ENCODE peak calls at places on chromosome 11, in seven cellular contexts. E, V, R, D, Y, C and K are unnamed samples.

GRCh38 chr11:117861151-117862018 is 15.1 kb downstream of the FXYD6 start:
- DNase-seq in V (no peak), R (no peak), E (no peak), Y (no peak), D (peak; percentile 89), C (no peak), K (no peak)

GRCh38 chr11:110472858-110473257 is 43.1 kb downstream of the FDX1 start:
- DNase-seq in D (no peak), C (no peak), Y (no peak), V (no peak), E (no peak), R (no peak), K (no peak)

GRCh38 chr11:113189909-113190667 is 124.3 kb upstream of the TTC12 start:
- DNase-seq in R (no peak), V (no peak), C (no peak), D (no peak), Y (peak; percentile 7), E (no peak), K (peak; percentile 49)

GRCh38 chr11:44108260-44108659 is 12.8 kb downstream of the EXT2 start:
- DNase-seq in V (no peak), Y (no peak), C (no peak), R (no peak), E (no peak), D (no peak), K (no peak)

GRCh38 chr11:58133329-58134076 is 8.2 kb upstream of the OR9I1 start:
- DNase-seq in R (no peak), D (no peak), C (no peak), V (no peak), Y (no peak), E (no peak), K (no peak)

GRCh38 chr11:10518123-10518522 is 22.9 kb downstream of the RNF141 start:
- DNase-seq in C (no peak), V (no peak), E (no peak), Y (no peak), R (no peak), D (no peak), K (no peak)

GRCh38 chr11:57763568-57763967 is 2.0 kb downstream of the CTNND1 start:
- DNase-seq in Y (peak; percentile 76), V (no peak), D (no peak), E (no peak), R (no peak), C (no peak), K (no peak)

GRCh38 chr11:128195057-128195751 is 392.2 kb downstream of the ETS1 start:
- DNase-seq in R (peak; percentile 20), Y (no peak), E (no peak), C (no peak), D (no peak), V (peak; percentile 37), K (no peak)

GRCh38 chr11:126233391-126233790 is 21.8 kb downstream of the FAM118B start:
- DNase-seq in Y (no peak), V (no peak), E (no peak), D (no peak), C (no peak), R (no peak), K (no peak)

GRCh38 chr11:45298718-45299117 is 12.6 kb upstream of the SYT13 start:
- DNase-seq in E (no peak), R (no peak), C (no peak), Y (no peak), D (peak; percentile 71), V (no peak), K (no peak)